ENCODE peak calls at places on chromosomes 5 and 9, in six cellular contexts. One of them, this sample, is unnamed. For H3K4me1, the result is how much of the 10 kb centered on the place peaks cover.

GRCh38 chr9:29063031-29063430 is 1489.8 kb upstream of the C9orf72 start:
- DNase-seq in cardiac muscle cell: no peak
- DNase-seq in SJSA1: no peak
- DNase-seq in uterus: no peak
- DNase-seq in HepG2: no peak
- DNase-seq in colonic mucosa: no peak
- DNase-seq in this sample: no peak

GRCh38 chr9:19988281-19988680 is 199.4 kb upstream of the SLC24A2 start:
- DNase-seq in HepG2: no peak
- DNase-seq in uterus: no peak
- DNase-seq in colonic mucosa: no peak
- DNase-seq in cardiac muscle cell: no peak
- DNase-seq in SJSA1: no peak
- DNase-seq in this sample: no peak

GRCh38 chr5:155004138-155004744 is 9.3 kb upstream of the KIF4B start:
- DNase-seq in colonic mucosa: no peak
- DNase-seq in HepG2: peak
- DNase-seq in SJSA1: peak
- DNase-seq in cardiac muscle cell: peak
- DNase-seq in uterus: no peak
- DNase-seq in this sample: peak

GRCh38 chr5:891837-892389 is 688 bp downstream of the BRD9 start:
- DNase-seq in SJSA1: peak
- DNase-seq in colonic mucosa: no peak
- DNase-seq in uterus: no peak
- DNase-seq in cardiac muscle cell: peak
- DNase-seq in HepG2: no peak
- DNase-seq in this sample: peak

GRCh38 chr5:64947801-64948200 is 179.1 kb downstream of the CWC27 start:
- DNase-seq in SJSA1: no peak
- DNase-seq in HepG2: no peak
- DNase-seq in cardiac muscle cell: no peak
- DNase-seq in uterus: no peak
- DNase-seq in colonic mucosa: no peak
- DNase-seq in this sample: no peak

GRCh38 chr5:145589063-145589462 is 246.1 kb downstream of the PRELID2 start:
- DNase-seq in HepG2: no peak
- DNase-seq in uterus: no peak
- DNase-seq in SJSA1: no peak
- DNase-seq in colonic mucosa: no peak
- DNase-seq in cardiac muscle cell: no peak
- DNase-seq in this sample: no peak

GRCh38 chr9:15426019-15426418 is 3.3 kb downstream of the SNAPC3 start:
- DNase-seq in SJSA1: no peak
- DNase-seq in cardiac muscle cell: no peak
- DNase-seq in HepG2: no peak
- DNase-seq in colonic mucosa: no peak
- DNase-seq in uterus: no peak
- DNase-seq in this sample: peak

GRCh38 chr5:343461-344401 is 22.2 kb downstream of the AHRR start:
- DNase-seq in cardiac muscle cell: peak
- DNase-seq in colonic mucosa: peak
- DNase-seq in uterus: no peak
- DNase-seq in SJSA1: no peak
- DNase-seq in HepG2: peak
- DNase-seq in this sample: peak

DNA sequence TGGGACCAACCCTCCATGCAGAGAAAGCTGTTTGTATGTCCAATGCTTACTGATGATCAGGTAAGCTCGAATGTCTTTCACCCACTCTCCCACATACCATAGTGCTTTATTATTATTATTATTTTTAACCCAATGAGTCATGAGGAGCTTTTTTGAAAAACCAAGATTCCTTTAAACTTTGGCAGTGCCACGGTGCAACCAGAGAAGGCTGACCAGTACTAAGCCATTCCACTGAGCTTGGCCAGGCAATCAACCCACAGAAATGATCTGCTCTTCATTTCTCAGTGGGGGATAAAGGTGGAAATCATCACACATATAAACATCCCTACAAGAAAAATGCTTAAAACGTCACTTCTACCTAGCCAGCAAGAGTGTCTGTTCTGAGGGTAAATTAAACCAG is 35.5 kb downstream of the JAKMIP2 start:
- DNase-seq in HepG2: no peak
- DNase-seq in colonic mucosa: no peak
- DNase-seq in SJSA1: no peak
- DNase-seq in uterus: no peak
- DNase-seq in cardiac muscle cell: no peak
- DNase-seq in this sample: no peak
- H3K4me1 ChIP-seq in HepG2: under half
- H3K4me1 ChIP-seq in colonic mucosa: under half
- H3K4me1 ChIP-seq in SJSA1: under half
- H3K4me1 ChIP-seq in uterus: under half
- H3K4me1 ChIP-seq in cardiac muscle cell: under half
- H3K4me1 ChIP-seq in this sample: under half

GRCh38 chr9:6418764-6419163 is 5.8 kb downstream of the UHRF2 start:
- DNase-seq in colonic mucosa: no peak
- DNase-seq in uterus: no peak
- DNase-seq in HepG2: no peak
- DNase-seq in cardiac muscle cell: no peak
- DNase-seq in SJSA1: no peak
- DNase-seq in this sample: no peak

GRCh38 chr9:6415266-6415665 is 2.3 kb downstream of the UHRF2 start:
- DNase-seq in SJSA1: no peak
- DNase-seq in uterus: no peak
- DNase-seq in HepG2: no peak
- DNase-seq in cardiac muscle cell: no peak
- DNase-seq in colonic mucosa: no peak
- DNase-seq in this sample: no peak

GRCh38 chr9:6414291-6414690 is 1.3 kb downstream of the UHRF2 start:
- DNase-seq in SJSA1: no peak
- DNase-seq in colonic mucosa: peak
- DNase-seq in uterus: no peak
- DNase-seq in HepG2: no peak
- DNase-seq in cardiac muscle cell: peak
- DNase-seq in this sample: peak

GRCh38 chr9:6413365-6414263 is 615 bp downstream of the UHRF2 start:
- DNase-seq in colonic mucosa: peak
- DNase-seq in uterus: no peak
- DNase-seq in HepG2: no peak
- DNase-seq in SJSA1: peak
- DNase-seq in cardiac muscle cell: peak
- DNase-seq in this sample: peak

DNA sequence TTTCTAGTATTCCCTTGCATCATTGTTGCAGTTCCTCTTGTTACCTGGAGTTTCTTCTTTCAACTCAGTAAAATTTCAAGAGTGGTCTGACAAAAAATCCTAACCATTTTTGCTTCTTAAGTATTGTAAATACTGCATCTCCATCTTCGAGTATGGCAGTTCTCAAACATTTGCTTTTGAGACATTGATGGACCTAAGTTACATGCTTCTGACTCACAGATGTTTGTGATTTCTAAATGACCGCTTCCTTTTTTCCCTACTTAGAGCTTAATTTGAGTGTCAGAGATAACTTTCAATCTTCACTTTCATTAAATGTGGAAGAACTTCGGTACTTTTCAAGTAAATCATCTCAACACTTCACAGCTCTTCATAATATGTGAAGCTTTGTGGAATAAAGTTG is 4.2 kb downstream of the UHRF2 start:
- DNase-seq in uterus: no peak
- DNase-seq in colonic mucosa: no peak
- DNase-seq in cardiac muscle cell: no peak
- DNase-seq in HepG2: no peak
- DNase-seq in SJSA1: no peak
- DNase-seq in this sample: no peak
- H3K4me3 ChIP-seq in uterus: no peak
- H3K4me3 ChIP-seq in colonic mucosa: no peak
- H3K4me3 ChIP-seq in cardiac muscle cell: no peak
- H3K4me3 ChIP-seq in HepG2: no peak
- H3K4me3 ChIP-seq in SJSA1: no peak
- H3K4me3 ChIP-seq in this sample: no peak

DNA sequence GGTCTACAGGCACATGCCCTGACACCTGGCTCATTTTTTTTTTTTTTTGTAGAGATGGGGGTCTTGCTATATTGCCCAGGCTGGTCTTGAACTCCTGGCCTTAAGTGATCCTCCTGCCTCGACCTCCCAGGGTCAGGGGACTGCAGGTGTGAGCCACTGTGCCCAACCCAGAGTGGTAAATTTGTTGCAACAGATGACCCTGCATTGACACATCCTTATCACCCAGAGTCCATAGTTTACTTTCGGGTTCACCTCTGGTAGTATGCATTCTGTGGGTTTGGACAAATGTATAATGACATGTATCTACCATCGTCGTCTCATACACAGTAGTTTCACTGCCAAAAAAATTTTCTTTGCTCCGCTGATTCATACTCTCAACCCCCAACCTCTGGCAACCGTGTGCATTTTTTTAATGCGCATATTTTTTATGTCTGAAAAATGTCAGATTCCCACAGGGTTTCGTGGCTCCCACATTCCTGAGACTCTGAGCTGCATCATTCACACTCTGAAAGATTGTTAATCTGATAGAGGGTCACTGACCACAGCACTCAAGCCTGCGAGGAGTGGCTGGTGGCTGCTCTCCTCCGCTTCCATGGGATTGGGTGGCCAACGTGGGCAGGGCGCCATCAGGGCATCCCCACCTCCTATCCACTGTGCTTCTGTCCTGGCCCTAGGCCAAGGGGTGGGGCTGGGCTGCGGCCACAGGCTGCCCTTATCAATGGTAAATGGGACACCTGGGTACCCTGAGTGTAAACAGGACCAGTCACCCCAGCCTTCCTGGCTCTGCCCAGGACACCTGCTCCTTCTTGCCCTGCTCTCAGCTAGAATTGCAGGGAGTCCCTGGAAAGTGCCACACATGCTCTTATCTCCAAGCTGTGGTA is 9.6 kb downstream of the NDST1 start:
- DNase-seq in HepG2: peak
- DNase-seq in uterus: peak
- DNase-seq in SJSA1: peak
- DNase-seq in colonic mucosa: peak
- DNase-seq in cardiac muscle cell: no peak
- DNase-seq in this sample: peak
- H3K27ac ChIP-seq in HepG2: peak
- H3K27ac ChIP-seq in uterus: peak
- H3K27ac ChIP-seq in SJSA1: peak
- H3K27ac ChIP-seq in colonic mucosa: peak
- H3K27ac ChIP-seq in cardiac muscle cell: peak
- H3K27ac ChIP-seq in this sample: peak

DNA sequence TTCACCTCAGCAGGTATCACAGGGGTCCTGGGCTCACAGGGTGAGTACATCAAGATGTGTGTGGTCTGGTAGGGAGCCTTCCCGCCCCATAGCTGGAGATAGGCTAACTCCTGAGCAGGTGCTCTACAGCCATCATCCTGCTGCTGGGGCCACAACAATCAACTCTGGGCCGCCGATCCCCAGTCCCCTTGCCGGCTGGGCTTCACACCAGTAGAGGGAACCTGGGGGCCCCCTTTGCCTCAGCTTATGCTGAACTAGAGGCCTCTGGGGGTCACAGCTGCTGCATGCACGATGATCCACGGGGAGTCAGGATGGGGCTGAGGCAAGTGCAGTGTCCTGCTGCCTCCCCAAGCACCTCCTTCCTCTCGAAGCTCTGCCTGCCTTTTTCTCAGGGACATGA is 46.5 kb downstream of the IRF1 start:
- DNase-seq in colonic mucosa: no peak
- DNase-seq in HepG2: no peak
- DNase-seq in uterus: no peak
- DNase-seq in SJSA1: no peak
- DNase-seq in cardiac muscle cell: no peak
- DNase-seq in this sample: no peak
- H3K4me1 ChIP-seq in colonic mucosa: under half
- H3K4me1 ChIP-seq in HepG2: under half
- H3K4me1 ChIP-seq in uterus: under half
- H3K4me1 ChIP-seq in SJSA1: under half
- H3K4me1 ChIP-seq in cardiac muscle cell: under half
- H3K4me1 ChIP-seq in this sample: under half

DNA sequence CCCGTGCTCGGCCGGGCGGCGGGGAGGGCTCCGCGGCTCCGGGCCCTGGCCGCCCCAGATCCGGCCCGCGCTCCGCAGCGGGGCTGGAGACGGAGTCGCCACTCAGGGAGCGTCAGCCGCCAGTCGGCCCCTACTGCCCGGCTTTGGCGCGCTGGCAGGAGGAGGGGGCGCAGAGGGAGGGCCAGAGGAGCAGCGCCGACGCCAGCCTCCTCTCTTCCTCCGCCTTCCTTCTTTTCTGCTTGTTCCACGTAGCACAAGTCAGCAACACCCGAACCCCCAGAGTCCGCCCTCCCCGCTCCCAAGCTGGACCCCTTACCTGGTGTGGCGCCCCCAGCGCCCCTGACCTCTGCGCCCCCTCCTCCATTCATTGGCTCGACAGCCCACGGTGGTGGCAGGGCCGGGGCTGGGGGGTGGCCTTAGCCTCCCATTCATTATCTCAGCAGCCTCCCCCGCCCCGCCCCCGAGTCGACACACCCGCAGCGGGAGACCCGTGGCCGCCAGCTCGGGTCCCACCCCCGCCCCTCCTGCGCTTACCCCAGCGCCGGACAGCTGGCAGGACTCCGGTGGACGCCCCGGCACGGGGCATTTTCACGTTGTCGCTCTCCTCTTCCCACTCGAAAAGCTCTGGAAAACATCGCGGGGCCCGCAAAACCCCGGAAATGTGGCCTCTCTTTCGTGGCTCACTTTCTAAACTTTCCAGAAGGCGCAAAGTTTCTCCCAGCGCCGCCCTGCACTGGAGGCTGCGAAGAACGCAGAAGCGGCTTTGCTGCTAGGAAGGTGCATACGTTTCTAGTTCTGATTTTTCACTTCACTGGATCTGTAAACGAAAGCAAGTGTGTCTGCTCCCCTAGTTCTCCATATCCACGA is at the start of gene LPAR1:
- DNase-seq in colonic mucosa: peak
- DNase-seq in HepG2: no peak
- DNase-seq in uterus: peak
- DNase-seq in SJSA1: peak
- DNase-seq in cardiac muscle cell: peak
- DNase-seq in this sample: peak
- H3K4me3 ChIP-seq in colonic mucosa: peak
- H3K4me3 ChIP-seq in HepG2: peak
- H3K4me3 ChIP-seq in uterus: peak
- H3K4me3 ChIP-seq in SJSA1: peak
- H3K4me3 ChIP-seq in cardiac muscle cell: peak
- H3K4me3 ChIP-seq in this sample: peak

DNA sequence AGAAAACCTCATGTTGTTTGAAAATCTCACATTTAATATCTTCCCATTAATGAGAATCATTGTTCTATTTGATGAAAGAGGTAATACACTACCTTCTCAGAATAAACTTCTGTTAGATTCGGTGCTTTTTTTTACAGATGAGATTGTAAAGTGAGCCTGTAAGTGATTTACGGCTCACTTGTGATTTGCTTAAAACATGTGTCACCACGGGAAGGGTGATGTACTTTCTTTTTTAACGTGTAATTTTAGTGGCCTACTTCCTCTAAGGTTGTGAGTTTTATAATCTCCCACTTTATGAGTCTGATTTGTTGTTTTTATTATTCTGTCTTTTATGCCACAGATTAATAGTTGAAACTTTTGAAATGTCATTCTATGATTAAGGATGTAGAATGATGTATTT is 15.9 kb downstream of the ANXA1 start:
- DNase-seq in HepG2: no peak
- DNase-seq in uterus: no peak
- DNase-seq in SJSA1: no peak
- DNase-seq in cardiac muscle cell: no peak
- DNase-seq in colonic mucosa: no peak
- DNase-seq in this sample: peak
- H3K27ac ChIP-seq in HepG2: no peak
- H3K27ac ChIP-seq in uterus: no peak
- H3K27ac ChIP-seq in SJSA1: no peak
- H3K27ac ChIP-seq in cardiac muscle cell: no peak
- H3K27ac ChIP-seq in colonic mucosa: no peak
- H3K27ac ChIP-seq in this sample: no peak